ENCODE peak calls at places on chromosomes 11 and 22, in four cellular contexts. One of them, this sample, is unnamed. For H3K9me3, the result is how much of the 10 kb centered on the place peaks cover.

GRCh38 chr11:79013509-79013908 is 427.3 kb downstream of the TENM4 start:
- DNase-seq in Peyer's patch: no peak
- DNase-seq in cardiac muscle cell: no peak
- DNase-seq in PC-9: no peak
- DNase-seq in this sample: no peak

GRCh38 chr22:22919041-22919440 is 31.4 kb downstream of the IGLL5 start:
- DNase-seq in PC-9: no peak
- DNase-seq in cardiac muscle cell: no peak
- DNase-seq in Peyer's patch: no peak
- DNase-seq in this sample: no peak

GRCh38 chr11:118343981-118344521 is at the start of gene CD3G:
- DNase-seq in cardiac muscle cell: no peak
- DNase-seq in Peyer's patch: peak
- DNase-seq in PC-9: no peak
- DNase-seq in this sample: no peak

GRCh38 chr11:454801-455565 is 4.9 kb downstream of the PTDSS2 start:
- DNase-seq in cardiac muscle cell: no peak
- DNase-seq in PC-9: no peak
- DNase-seq in Peyer's patch: no peak
- DNase-seq in this sample: no peak

GRCh38 chr11:16604784-16605439 is 133.5 kb upstream of the C11orf58 start:
- DNase-seq in cardiac muscle cell: peak
- DNase-seq in Peyer's patch: peak
- DNase-seq in PC-9: peak
- DNase-seq in this sample: peak

GRCh38 chr11:108929241-108929640 is 264.4 kb downstream of the DDX10 start:
- DNase-seq in cardiac muscle cell: no peak
- DNase-seq in Peyer's patch: no peak
- DNase-seq in PC-9: no peak
- DNase-seq in this sample: no peak

GRCh38 chr11:67282155-67282875 is 6.8 kb upstream of the ANKRD13D start:
- DNase-seq in PC-9: no peak
- DNase-seq in cardiac muscle cell: no peak
- DNase-seq in Peyer's patch: peak
- DNase-seq in this sample: peak

GRCh38 chr22:27833803-27834202 is 32.2 kb upstream of the MN1 start:
- DNase-seq in PC-9: no peak
- DNase-seq in Peyer's patch: no peak
- DNase-seq in cardiac muscle cell: no peak
- DNase-seq in this sample: no peak

GRCh38 chr11:8488395-8488794 is 105.6 kb downstream of the STK33 start:
- DNase-seq in Peyer's patch: no peak
- DNase-seq in PC-9: no peak
- DNase-seq in cardiac muscle cell: no peak
- DNase-seq in this sample: no peak

GRCh38 chr11:22304337-22304961 is 33.7 kb upstream of the SLC17A6 start:
- DNase-seq in PC-9: no peak
- DNase-seq in cardiac muscle cell: peak
- DNase-seq in Peyer's patch: no peak
- DNase-seq in this sample: no peak

DNA sequence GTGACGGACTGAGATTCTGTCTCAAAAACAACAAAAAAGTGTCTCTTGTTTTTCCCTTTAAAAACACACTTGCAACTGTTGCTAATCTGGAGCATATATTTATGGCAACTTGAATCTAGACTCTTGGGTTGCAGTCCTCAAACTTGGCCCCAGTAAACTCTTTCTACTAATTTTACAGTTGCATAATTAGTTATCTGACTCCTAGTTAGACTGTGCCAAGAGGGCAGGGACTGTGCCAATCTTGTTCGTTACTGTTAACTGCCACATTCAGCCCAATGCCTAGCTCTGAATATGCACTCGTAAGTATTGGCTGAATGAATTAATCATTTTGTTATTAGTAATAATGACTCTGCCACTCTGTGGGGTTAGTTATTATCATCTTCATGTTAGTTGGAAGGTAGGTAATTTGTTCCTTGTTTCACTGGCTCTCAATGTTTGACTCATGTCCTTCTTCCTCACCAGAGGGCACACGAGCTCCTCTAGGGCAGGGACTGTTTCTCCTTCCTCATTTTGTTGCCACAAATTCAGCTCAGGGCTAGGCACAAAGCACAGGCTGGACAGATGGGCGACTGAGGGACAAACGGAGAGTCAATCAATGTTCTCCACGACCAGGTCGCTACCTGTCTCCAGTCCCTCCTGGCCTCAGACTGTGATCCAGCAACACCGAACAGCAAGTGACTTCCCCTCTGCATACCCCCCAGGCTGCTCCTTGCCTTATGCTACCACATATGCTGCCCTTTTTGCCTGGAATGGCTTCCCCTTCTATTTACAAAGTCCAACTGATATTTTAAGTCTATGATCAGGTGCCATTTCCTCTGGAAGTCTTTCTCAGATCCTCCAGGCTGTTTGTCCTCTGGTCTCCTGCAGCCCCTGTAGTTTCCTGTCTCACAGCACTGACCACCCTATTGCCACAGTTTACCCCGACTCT is 9.0 kb downstream of the CLPB start:
- DNase-seq in PC-9: no peak
- DNase-seq in cardiac muscle cell: no peak
- DNase-seq in Peyer's patch: no peak
- DNase-seq in this sample: no peak
- H3K27ac ChIP-seq in PC-9: no peak
- H3K27ac ChIP-seq in cardiac muscle cell: no peak
- H3K27ac ChIP-seq in Peyer's patch: no peak
- H3K27ac ChIP-seq in this sample: no peak

GRCh38 chr11:120912504-120912903 is 111.4 kb upstream of the TBCEL start:
- DNase-seq in PC-9: no peak
- DNase-seq in Peyer's patch: no peak
- DNase-seq in cardiac muscle cell: peak
- DNase-seq in this sample: no peak
- TF ChIP-seq CTCF in PC-9: peak
- TF ChIP-seq CTCF in Peyer's patch: peak
- TF ChIP-seq CTCF in cardiac muscle cell: peak
- TF ChIP-seq CTCF in this sample: peak

GRCh38 chr11:65131895-65132237 is 2.5 kb downstream of the SYVN1 start:
- DNase-seq in Peyer's patch: no peak
- DNase-seq in cardiac muscle cell: no peak
- DNase-seq in PC-9: no peak
- DNase-seq in this sample: no peak
- H3K9me3 ChIP-seq in Peyer's patch: under half
- H3K9me3 ChIP-seq in cardiac muscle cell: under half
- H3K9me3 ChIP-seq in PC-9: under half
- H3K9me3 ChIP-seq in this sample: under half

DNA sequence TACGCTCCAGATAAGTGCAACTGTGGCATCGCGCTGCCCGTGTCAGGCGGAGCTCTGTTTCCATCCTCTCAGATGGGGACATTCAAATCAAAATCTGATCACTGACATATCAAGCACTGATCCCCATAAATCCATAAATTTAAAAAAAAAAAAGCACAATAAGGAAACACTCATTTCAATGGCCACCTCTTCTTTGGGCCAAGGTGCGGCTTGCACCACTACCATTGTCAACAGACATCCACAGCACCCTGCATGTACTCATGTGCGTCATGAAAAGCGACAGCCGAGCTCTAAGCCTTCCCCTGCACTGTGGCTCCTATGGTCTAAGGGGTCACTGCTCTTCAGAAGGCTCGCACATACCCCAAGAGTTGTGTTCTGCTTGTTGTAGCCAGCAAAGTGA is 26.7 kb upstream of the SERPIND1 start:
- DNase-seq in cardiac muscle cell: no peak
- DNase-seq in PC-9: no peak
- DNase-seq in Peyer's patch: no peak
- DNase-seq in this sample: no peak
- H3K27ac ChIP-seq in cardiac muscle cell: no peak
- H3K27ac ChIP-seq in PC-9: no peak
- H3K27ac ChIP-seq in Peyer's patch: no peak
- H3K27ac ChIP-seq in this sample: no peak

GRCh38 chr11:75814686-75815344 is at the start of gene UVRAG:
- DNase-seq in PC-9: peak
- DNase-seq in Peyer's patch: peak
- DNase-seq in cardiac muscle cell: peak
- DNase-seq in this sample: peak
- TF ChIP-seq CTCF in PC-9: no peak
- TF ChIP-seq CTCF in Peyer's patch: peak
- TF ChIP-seq CTCF in cardiac muscle cell: no peak
- TF ChIP-seq CTCF in this sample: no peak

GRCh38 chr22:43817402-43817801 is 5.3 kb upstream of the EFCAB6 start:
- DNase-seq in Peyer's patch: no peak
- DNase-seq in PC-9: no peak
- DNase-seq in cardiac muscle cell: no peak
- DNase-seq in this sample: no peak
- H3K9me3 ChIP-seq in Peyer's patch: under half
- H3K9me3 ChIP-seq in PC-9: under half
- H3K9me3 ChIP-seq in cardiac muscle cell: under half
- H3K9me3 ChIP-seq in this sample: under half

This sample was measured in right lobe of liver.